ENCODE peak calls at places on chromosomes 13 and 19, in six cellular contexts. One of them, this sample, is unnamed.

GRCh38 chr13:44912617-44913016 is 76.7 kb downstream of the NUFIP1 start:
- DNase-seq in left ventricle myocardium inferior: no peak
- DNase-seq in BE2C: no peak
- DNase-seq in fibroblast of mammary gland: no peak
- DNase-seq in mammary epithelial cell: no peak
- DNase-seq in A549: no peak
- DNase-seq in this sample: no peak

GRCh38 chr19:16452321-16452720 is 19.4 kb downstream of the EPS15L1 start:
- DNase-seq in left ventricle myocardium inferior: no peak
- DNase-seq in BE2C: no peak
- DNase-seq in fibroblast of mammary gland: no peak
- DNase-seq in mammary epithelial cell: no peak
- DNase-seq in A549: no peak
- DNase-seq in this sample: no peak

GRCh38 chr19:12834976-12835757 is 788 bp upstream of the RTBDN start:
- DNase-seq in left ventricle myocardium inferior: no peak
- DNase-seq in BE2C: peak
- DNase-seq in fibroblast of mammary gland: no peak
- DNase-seq in mammary epithelial cell: no peak
- DNase-seq in A549: no peak
- DNase-seq in this sample: peak

GRCh38 chr13:33318744-33319143 is 33.2 kb upstream of the STARD13 start:
- DNase-seq in left ventricle myocardium inferior: no peak
- DNase-seq in BE2C: no peak
- DNase-seq in fibroblast of mammary gland: peak
- DNase-seq in mammary epithelial cell: no peak
- DNase-seq in A549: no peak
- DNase-seq in this sample: no peak

GRCh38 chr13:23434431-23434830 is 929 bp upstream of the SACS start:
- DNase-seq in left ventricle myocardium inferior: no peak
- DNase-seq in BE2C: no peak
- DNase-seq in fibroblast of mammary gland: no peak
- DNase-seq in mammary epithelial cell: no peak
- DNase-seq in A549: no peak
- DNase-seq in this sample: no peak

GRCh38 chr19:45075215-45076028 is 856 bp downstream of the ZNF296 start:
- DNase-seq in left ventricle myocardium inferior: peak
- DNase-seq in BE2C: no peak
- DNase-seq in fibroblast of mammary gland: peak
- DNase-seq in mammary epithelial cell: no peak
- DNase-seq in A549: peak
- DNase-seq in this sample: no peak

GRCh38 chr19:38661996-38662395 is 14.5 kb downstream of the ACTN4 start:
- DNase-seq in left ventricle myocardium inferior: no peak
- DNase-seq in BE2C: no peak
- DNase-seq in fibroblast of mammary gland: no peak
- DNase-seq in mammary epithelial cell: peak
- DNase-seq in A549: no peak
- DNase-seq in this sample: no peak

GRCh38 chr13:104580931-104581330 is 1514.7 kb upstream of the SLC10A2 start:
- DNase-seq in left ventricle myocardium inferior: no peak
- DNase-seq in BE2C: no peak
- DNase-seq in fibroblast of mammary gland: no peak
- DNase-seq in mammary epithelial cell: no peak
- DNase-seq in A549: no peak
- DNase-seq in this sample: no peak

GRCh38 chr13:70960841-70961443 is 852.7 kb upstream of the KLHL1 start:
- DNase-seq in left ventricle myocardium inferior: no peak
- DNase-seq in BE2C: peak
- DNase-seq in fibroblast of mammary gland: peak
- DNase-seq in mammary epithelial cell: peak
- DNase-seq in A549: no peak
- DNase-seq in this sample: no peak

GRCh38 chr13:38417727-38418126 is 68.1 kb downstream of the UFM1 start:
- DNase-seq in left ventricle myocardium inferior: no peak
- DNase-seq in BE2C: peak
- DNase-seq in fibroblast of mammary gland: peak
- DNase-seq in mammary epithelial cell: peak
- DNase-seq in A549: no peak
- DNase-seq in this sample: no peak

GRCh38 chr19:19661675-19662251 is 1.7 kb downstream of the ATP13A1 start:
- DNase-seq in left ventricle myocardium inferior: no peak
- DNase-seq in BE2C: no peak
- DNase-seq in fibroblast of mammary gland: no peak
- DNase-seq in mammary epithelial cell: no peak
- DNase-seq in A549: no peak
- DNase-seq in this sample: peak

GRCh38 chr19:18488838-18489626 is 32.8 kb downstream of the ELL start:
- DNase-seq in left ventricle myocardium inferior: no peak
- DNase-seq in BE2C: peak
- DNase-seq in fibroblast of mammary gland: no peak
- DNase-seq in mammary epithelial cell: no peak
- DNase-seq in A549: peak
- DNase-seq in this sample: no peak

GRCh38 chr13:65921933-65922332 is 1308.2 kb downstream of the PCDH9 start:
- DNase-seq in left ventricle myocardium inferior: no peak
- DNase-seq in BE2C: no peak
- DNase-seq in fibroblast of mammary gland: peak
- DNase-seq in mammary epithelial cell: no peak
- DNase-seq in A549: no peak
- DNase-seq in this sample: no peak

GRCh38 chr13:20716951-20717350 is 13.5 kb downstream of the IL17D start:
- DNase-seq in left ventricle myocardium inferior: no peak
- DNase-seq in BE2C: no peak
- DNase-seq in fibroblast of mammary gland: no peak
- DNase-seq in mammary epithelial cell: no peak
- DNase-seq in A549: no peak
- DNase-seq in this sample: peak

GRCh38 chr19:30620354-30620753 is 248.2 kb downstream of the ZNF536 start:
- DNase-seq in left ventricle myocardium inferior: no peak
- DNase-seq in BE2C: no peak
- DNase-seq in fibroblast of mammary gland: no peak
- DNase-seq in mammary epithelial cell: no peak
- DNase-seq in A549: no peak
- DNase-seq in this sample: no peak

GRCh38 chr13:41827507-41828213 is 133.2 kb downstream of the VWA8 start:
- DNase-seq in left ventricle myocardium inferior: no peak
- DNase-seq in BE2C: no peak
- DNase-seq in fibroblast of mammary gland: peak
- DNase-seq in mammary epithelial cell: peak
- DNase-seq in A549: peak
- DNase-seq in this sample: no peak

GRCh38 chr19:49890349-49891311 is 6.1 kb downstream of the IL4I1 start:
- DNase-seq in left ventricle myocardium inferior: no peak
- DNase-seq in BE2C: peak
- DNase-seq in fibroblast of mammary gland: no peak
- DNase-seq in mammary epithelial cell: peak
- DNase-seq in A549: peak
- DNase-seq in this sample: no peak

GRCh38 chr13:37618554-37618953 is 20.0 kb upstream of the POSTN start:
- DNase-seq in left ventricle myocardium inferior: no peak
- DNase-seq in BE2C: no peak
- DNase-seq in fibroblast of mammary gland: peak
- DNase-seq in mammary epithelial cell: no peak
- DNase-seq in A549: no peak
- DNase-seq in this sample: no peak

GRCh38 chr13:48000559-48001126 is 430 bp downstream of the SUCLA2 start:
- DNase-seq in left ventricle myocardium inferior: no peak
- DNase-seq in BE2C: no peak
- DNase-seq in fibroblast of mammary gland: no peak
- DNase-seq in mammary epithelial cell: peak
- DNase-seq in A549: peak
- DNase-seq in this sample: no peak

GRCh38 chr13:51585234-51585672 is 991 bp downstream of the WDFY2 start:
- DNase-seq in left ventricle myocardium inferior: no peak
- DNase-seq in BE2C: no peak
- DNase-seq in fibroblast of mammary gland: peak
- DNase-seq in mammary epithelial cell: no peak
- DNase-seq in A549: no peak
- DNase-seq in this sample: no peak

GRCh38 chr13:100090861-100091260 is 2.0 kb downstream of the PCCA start:
- DNase-seq in left ventricle myocardium inferior: no peak
- DNase-seq in BE2C: no peak
- DNase-seq in fibroblast of mammary gland: no peak
- DNase-seq in mammary epithelial cell: no peak
- DNase-seq in A549: no peak
- DNase-seq in this sample: no peak

GRCh38 chr19:2150794-2151338 is 500 bp downstream of the AP3D1 start:
- DNase-seq in left ventricle myocardium inferior: no peak
- DNase-seq in BE2C: no peak
- DNase-seq in fibroblast of mammary gland: no peak
- DNase-seq in mammary epithelial cell: peak
- DNase-seq in A549: no peak
- DNase-seq in this sample: no peak

GRCh38 chr13:44093607-44094583 is 214.2 kb downstream of the LACC1 start:
- DNase-seq in left ventricle myocardium inferior: no peak
- DNase-seq in BE2C: no peak
- DNase-seq in fibroblast of mammary gland: no peak
- DNase-seq in mammary epithelial cell: no peak
- DNase-seq in A549: no peak
- DNase-seq in this sample: no peak

GRCh38 chr19:45215391-45216191 is 29.6 kb downstream of the EXOC3L2 start:
- DNase-seq in left ventricle myocardium inferior: no peak
- DNase-seq in BE2C: peak
- DNase-seq in fibroblast of mammary gland: no peak
- DNase-seq in mammary epithelial cell: peak
- DNase-seq in A549: no peak
- DNase-seq in this sample: no peak

GRCh38 chr19:3782903-3783302 is 3.3 kb downstream of the MATK start:
- DNase-seq in left ventricle myocardium inferior: no peak
- DNase-seq in BE2C: no peak
- DNase-seq in fibroblast of mammary gland: no peak
- DNase-seq in mammary epithelial cell: no peak
- DNase-seq in A549: no peak
- DNase-seq in this sample: no peak

GRCh38 chr19:3785464-3785937 is 680 bp downstream of the MATK start:
- DNase-seq in left ventricle myocardium inferior: no peak
- DNase-seq in BE2C: no peak
- DNase-seq in fibroblast of mammary gland: no peak
- DNase-seq in mammary epithelial cell: no peak
- DNase-seq in A549: no peak
- DNase-seq in this sample: no peak

GRCh38 chr19:3784607-3785463 is 1.3 kb downstream of the MATK start:
- DNase-seq in left ventricle myocardium inferior: no peak
- DNase-seq in BE2C: no peak
- DNase-seq in fibroblast of mammary gland: peak
- DNase-seq in mammary epithelial cell: no peak
- DNase-seq in A549: peak
- DNase-seq in this sample: no peak

GRCh38 chr19:3782330-3782729 is 3.9 kb downstream of the MATK start:
- DNase-seq in left ventricle myocardium inferior: no peak
- DNase-seq in BE2C: no peak
- DNase-seq in fibroblast of mammary gland: no peak
- DNase-seq in mammary epithelial cell: no peak
- DNase-seq in A549: no peak
- DNase-seq in this sample: no peak

GRCh38 chr19:3783660-3784584 is 2.3 kb downstream of the MATK start:
- DNase-seq in left ventricle myocardium inferior: no peak
- DNase-seq in BE2C: peak
- DNase-seq in fibroblast of mammary gland: no peak
- DNase-seq in mammary epithelial cell: no peak
- DNase-seq in A549: no peak
- DNase-seq in this sample: no peak
- TF ChIP-seq CTCF in left ventricle myocardium inferior: peak
- TF ChIP-seq CTCF in BE2C: peak
- TF ChIP-seq CTCF in fibroblast of mammary gland: peak
- TF ChIP-seq CTCF in mammary epithelial cell: peak
- TF ChIP-seq CTCF in A549: no peak
- TF ChIP-seq CTCF in this sample: peak

GRCh38 chr19:57888494-57889231 is at the start of gene ZNF814:
- DNase-seq in left ventricle myocardium inferior: peak
- DNase-seq in BE2C: peak
- DNase-seq in fibroblast of mammary gland: peak
- DNase-seq in mammary epithelial cell: peak
- DNase-seq in A549: peak
- DNase-seq in this sample: peak
- TF ChIP-seq CTCF in left ventricle myocardium inferior: peak
- TF ChIP-seq CTCF in BE2C: peak
- TF ChIP-seq CTCF in fibroblast of mammary gland: peak
- TF ChIP-seq CTCF in mammary epithelial cell: peak
- TF ChIP-seq CTCF in A549: peak
- TF ChIP-seq CTCF in this sample: no peak

DNA sequence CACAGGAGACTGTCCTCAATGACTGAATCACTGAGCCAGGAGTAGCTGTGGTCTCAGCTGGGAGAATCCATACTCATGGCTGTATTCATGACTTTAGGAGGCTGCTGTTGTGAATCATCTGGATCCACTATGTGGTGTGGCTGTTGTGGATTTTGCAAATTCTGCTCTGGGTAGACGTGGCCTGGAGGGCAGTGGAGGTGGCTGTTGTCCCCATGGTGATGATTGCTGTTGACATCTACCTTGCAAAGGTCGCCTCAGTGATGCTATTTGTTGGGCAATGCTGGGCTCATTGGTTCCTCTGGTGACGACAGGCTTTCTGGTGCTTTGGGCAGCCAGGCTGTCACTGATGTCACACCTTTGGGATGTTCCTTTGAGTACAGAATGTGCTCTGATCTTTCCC is 23.9 kb downstream of the MUC16 start:
- DNase-seq in left ventricle myocardium inferior: no peak
- DNase-seq in BE2C: no peak
- DNase-seq in fibroblast of mammary gland: no peak
- DNase-seq in mammary epithelial cell: no peak
- DNase-seq in A549: no peak
- DNase-seq in this sample: no peak
- TF ChIP-seq CTCF in left ventricle myocardium inferior: no peak
- TF ChIP-seq CTCF in BE2C: no peak
- TF ChIP-seq CTCF in fibroblast of mammary gland: no peak
- TF ChIP-seq CTCF in mammary epithelial cell: no peak
- TF ChIP-seq CTCF in A549: no peak
- TF ChIP-seq CTCF in this sample: no peak

DNA sequence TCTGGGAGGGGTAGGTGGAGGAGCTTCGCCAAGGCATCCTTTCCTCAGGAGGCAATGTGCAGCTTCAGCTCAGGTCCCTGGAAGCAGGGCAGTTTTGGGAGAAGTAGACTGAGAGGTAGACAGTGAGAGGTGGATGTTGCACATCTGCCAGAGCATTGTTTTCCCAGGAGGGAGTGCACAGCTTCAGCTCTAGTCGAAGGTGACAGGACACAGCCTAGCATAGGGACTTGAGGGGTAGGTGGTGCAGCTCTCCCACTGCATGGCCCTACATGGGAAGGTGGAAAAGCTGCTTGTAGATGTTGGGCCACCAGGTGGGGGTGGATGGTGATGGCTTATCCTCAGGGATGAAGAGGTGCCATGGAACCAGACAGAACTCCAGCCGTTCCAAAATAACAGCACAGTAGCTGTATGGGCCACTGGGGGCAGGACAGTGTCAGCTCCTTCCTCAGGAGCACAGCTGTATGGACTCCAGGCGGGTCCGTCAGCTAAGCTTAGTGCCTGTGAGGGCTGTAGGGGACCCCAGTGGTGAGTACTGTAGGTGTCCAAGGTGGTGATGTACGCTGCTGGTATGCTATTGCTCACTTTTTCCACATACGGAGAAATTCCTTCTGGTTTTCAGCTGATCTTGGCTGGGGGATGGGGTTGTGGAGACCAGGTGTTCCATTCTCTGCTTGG is 17.4 kb upstream of the ZNF543 start:
- DNase-seq in left ventricle myocardium inferior: no peak
- DNase-seq in BE2C: no peak
- DNase-seq in fibroblast of mammary gland: no peak
- DNase-seq in mammary epithelial cell: peak
- DNase-seq in A549: no peak
- DNase-seq in this sample: no peak
- TF ChIP-seq CTCF in left ventricle myocardium inferior: no peak
- TF ChIP-seq CTCF in BE2C: no peak
- TF ChIP-seq CTCF in fibroblast of mammary gland: no peak
- TF ChIP-seq CTCF in mammary epithelial cell: no peak
- TF ChIP-seq CTCF in A549: no peak
- TF ChIP-seq CTCF in this sample: no peak

GRCh38 chr13:72104656-72105180 is 237.7 kb upstream of the DACH1 start:
- DNase-seq in left ventricle myocardium inferior: no peak
- DNase-seq in BE2C: no peak
- DNase-seq in fibroblast of mammary gland: no peak
- DNase-seq in mammary epithelial cell: peak
- DNase-seq in A549: no peak
- DNase-seq in this sample: no peak
- TF ChIP-seq CTCF in left ventricle myocardium inferior: no peak
- TF ChIP-seq CTCF in BE2C: no peak
- TF ChIP-seq CTCF in fibroblast of mammary gland: no peak
- TF ChIP-seq CTCF in mammary epithelial cell: no peak
- TF ChIP-seq CTCF in A549: no peak
- TF ChIP-seq CTCF in this sample: no peak